ENCODE peak calls at places on chromosomes 1 and 21, in four cellular contexts. T is testis, W is HCT116, Z is transverse colon. F is an unnamed sample.

GRCh38 chr1:24022611-24023359 is 42.7 kb upstream of the SRSF10 start:
- DNase-seq in T (no peak), W (no peak), Z (peak; percentile 37), F (no peak)

GRCh38 chr1:90074137-90074536 is 79.2 kb downstream of the ZNF326 start:
- DNase-seq in T (no peak), W (no peak), Z (no peak), F (no peak)

GRCh38 chr1:67211589-67212563 is 45.6 kb downstream of the IL23R start:
- DNase-seq in T (peak; percentile 59), W (peak; percentile 19), Z (peak; percentile 13), F (peak; percentile 54)

GRCh38 chr21:33762798-33763572 is 120.7 kb downstream of the ITSN1 start:
- DNase-seq in T (no peak), W (no peak), Z (no peak), F (no peak)

GRCh38 chr1:92329356-92330129 is 30.7 kb downstream of the RPAP2 start:
- DNase-seq in T (no peak), W (no peak), Z (no peak), F (no peak)

GRCh38 chr1:159900086-159900680 is at the start of gene CFAP45:
- DNase-seq in T (peak; percentile 81), W (peak; percentile 65), Z (peak; percentile 89), F (peak; percentile 96)

GRCh38 chr1:23967871-23968270 is 8.2 kb downstream of the PNRC2 start:
- DNase-seq in T (no peak), W (no peak), Z (no peak), F (no peak)

GRCh38 chr1:180040034-180040433 is 85.4 kb downstream of the CEP350 start:
- DNase-seq in T (no peak), W (peak; percentile 0), Z (no peak), F (no peak)

GRCh38 chr1:234611153-234611798 is 1.3 kb upstream of the IRF2BP2 start:
- DNase-seq in T (no peak), W (peak; percentile 77), Z (no peak), F (no peak)

GRCh38 chr1:12521096-12521495 is 96.9 kb downstream of the DHRS3 start:
- DNase-seq in T (no peak), W (no peak), Z (no peak), F (no peak)

GRCh38 chr1:33578557-33579448 is 106.4 kb downstream of the ZSCAN20 start:
- DNase-seq in T (no peak), W (no peak), Z (no peak), F (no peak)

GRCh38 chr1:207059881-207060280 is 6.8 kb downstream of the PFKFB2 start:
- DNase-seq in T (no peak), W (no peak), Z (no peak), F (no peak)

GRCh38 chr1:43569175-43569574 is 38.5 kb downstream of the PTPRF start:
- DNase-seq in T (no peak), W (no peak), Z (no peak), F (no peak)

DNA sequence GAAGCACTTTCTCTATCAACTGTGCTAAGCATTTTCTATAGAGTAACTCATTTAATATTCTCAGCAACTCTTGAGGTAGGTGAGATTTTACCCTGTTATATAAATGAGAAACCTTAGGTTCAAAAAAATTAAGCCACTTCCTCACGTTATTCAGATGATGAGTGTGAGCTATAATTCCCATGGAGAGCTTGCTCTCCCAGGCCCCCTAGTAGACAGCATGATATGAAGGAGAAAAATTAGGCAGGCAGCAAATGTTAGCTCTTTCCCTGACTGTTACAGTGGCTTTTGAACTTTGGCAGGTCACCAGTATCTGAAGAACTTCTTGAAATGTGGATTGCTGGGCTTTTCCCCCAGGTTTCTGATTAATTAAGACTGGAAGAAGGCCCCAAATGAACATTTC is 753.1 kb downstream of the NCAM2 start:
- DNase-seq in T (no peak), W (no peak), Z (peak; percentile 20), F (no peak)
- H3K9me3 ChIP-seq in T (no peaks in the 10 kb centered on the region), W (peaks cover 25% of the 10 kb centered on the region), Z (no peaks in the 10 kb centered on the region), F (no peaks in the 10 kb centered on the region)

GRCh38 chr1:155555915-155556314 is 6.7 kb downstream of the ASH1L start:
- DNase-seq in T (no peak), W (no peak), Z (no peak), F (no peak)
- H3K4me1 ChIP-seq in T (peaks cover 12% of the 10 kb centered on the region), W (no peaks in the 10 kb centered on the region), Z (peaks cover 37% of the 10 kb centered on the region), F (peaks cover 26% of the 10 kb centered on the region)

GRCh38 chr21:43864313-43864805 is 664 bp upstream of the AGPAT3 start:
- DNase-seq in T (peak; percentile 76), W (peak; percentile 60), Z (peak; percentile 76), F (peak; percentile 88)
- TF ChIP-seq POLR2A in T (no peak), W (peak; percentile 80), Z (peak; percentile 83), F (peak; percentile 86)

DNA sequence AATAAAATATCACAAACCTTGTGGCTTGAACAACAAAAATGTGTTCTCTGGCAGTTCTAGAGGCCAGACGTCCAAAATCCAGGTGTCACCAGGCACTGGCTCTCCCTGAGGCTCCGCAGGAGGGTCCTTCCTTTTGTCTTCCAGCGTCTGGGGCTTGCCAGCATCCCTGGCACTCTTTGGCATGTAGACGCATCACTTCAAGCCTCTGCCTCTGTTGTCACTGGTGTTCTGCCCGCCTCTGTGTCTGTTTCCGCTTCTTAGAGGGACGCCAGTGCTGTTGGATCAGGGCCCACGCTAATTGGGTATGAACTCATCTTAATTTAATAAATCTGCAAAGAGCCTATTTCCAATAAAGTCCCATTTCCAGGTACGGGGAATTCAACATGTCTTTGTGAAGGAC is 273.7 kb upstream of the C1orf174 start:
- DNase-seq in T (no peak), W (no peak), Z (no peak), F (no peak)
- H3K9me3 ChIP-seq in T (no peaks in the 10 kb centered on the region), W (no peaks in the 10 kb centered on the region), Z (no peaks in the 10 kb centered on the region), F (no peaks in the 10 kb centered on the region)

GRCh38 chr1:39134768-39135333 is 69.6 kb upstream of the MACF1 start:
- DNase-seq in T (no peak), W (no peak), Z (no peak), F (no peak)
- H3K4me1 ChIP-seq in T (peaks cover 7% of the 10 kb centered on the region), W (peaks cover 30% of the 10 kb centered on the region), Z (peaks cover 29% of the 10 kb centered on the region), F (peaks cover 18% of the 10 kb centered on the region)

DNA sequence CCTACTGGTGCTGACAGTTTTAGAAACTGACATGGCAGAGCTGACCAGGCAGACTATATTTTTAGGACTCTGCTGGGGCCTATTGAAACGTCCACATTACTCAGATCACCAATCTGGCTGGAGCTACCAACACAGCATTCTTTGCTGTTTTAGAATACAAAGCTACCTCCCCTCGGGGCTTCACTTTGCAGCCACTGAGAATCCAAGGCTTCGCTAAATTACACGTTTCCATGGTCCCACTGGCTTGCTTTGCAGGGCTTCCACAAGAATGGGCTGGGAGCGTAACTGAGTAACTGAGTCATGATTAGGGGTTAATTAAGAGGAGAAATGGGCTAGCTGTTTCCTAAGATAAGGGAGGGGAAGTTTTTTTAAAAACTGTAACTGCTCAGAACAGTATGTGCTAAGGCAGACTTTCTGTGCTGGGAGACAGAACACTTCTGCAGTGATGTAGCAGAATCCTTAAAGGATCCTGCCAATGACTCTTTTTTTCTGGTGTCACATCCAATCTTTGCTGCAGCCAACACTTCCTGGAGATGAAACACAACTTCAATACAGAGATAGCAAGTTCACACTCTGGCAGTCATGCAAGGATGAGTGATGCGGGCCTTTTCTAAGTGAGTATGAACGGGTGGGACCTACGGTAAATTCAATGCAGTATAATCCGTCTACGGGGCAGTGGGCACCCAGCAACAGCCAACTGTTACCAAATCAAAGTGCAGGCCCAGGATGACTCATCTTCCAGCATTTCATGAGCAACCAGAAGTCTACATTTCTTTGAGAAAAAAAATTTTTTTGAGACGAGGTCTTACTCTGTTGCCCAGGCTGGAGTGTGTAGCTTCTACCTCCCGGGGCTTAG is 21.5 kb downstream of the NDUFS5 start:
- DNase-seq in T (peak; percentile 37), W (no peak), Z (no peak), F (no peak)
- TF ChIP-seq POLR2A in T (no peak), W (no peak), Z (no peak), F (no peak)

GRCh38 chr1:246512635-246513034 is 5.6 kb upstream of the SMYD3 start:
- DNase-seq in T (no peak), W (no peak), Z (no peak), F (no peak)
- H3K9me3 ChIP-seq in T (no peaks in the 10 kb centered on the region), W (peaks cover 17% of the 10 kb centered on the region), Z (peaks cover 27% of the 10 kb centered on the region), F (no peaks in the 10 kb centered on the region)

F was measured in body of pancreas.